ENCODE peak calls at places on chromosomes 6 and 20, in five cellular contexts. P is progenitor cell of endocrine pancreas, F is GM06990, K is WERI-Rb-1, Y is transverse colon. R is an unnamed sample.

GRCh38 chr20:48584391-48585249 is 243.2 kb downstream of the PREX1 start:
- DNase-seq in P (no peak), F (no peak), K (no peak), Y (peak), R (no peak)

GRCh38 chr6:117264487-117265424 is 602 bp upstream of the VGLL2 start:
- DNase-seq in P (no peak), F (peak), K (peak), Y (no peak), R (peak)

GRCh38 chr20:38155811-38156210 is 9.3 kb downstream of the TGM2 start:
- DNase-seq in P (no peak), F (no peak), K (no peak), Y (no peak), R (no peak)

GRCh38 chr6:163490826-163491577 is 76.5 kb downstream of the QKI start:
- DNase-seq in P (no peak), F (no peak), K (no peak), Y (peak), R (no peak)

GRCh38 chr6:167094436-167094819 is 28.5 kb upstream of the CCR6 start:
- DNase-seq in P (no peak), F (no peak), K (no peak), Y (no peak), R (no peak)

GRCh38 chr6:15618685-15619084 is 44.1 kb downstream of the DTNBP1 start:
- DNase-seq in P (no peak), F (no peak), K (no peak), Y (no peak), R (no peak)

GRCh38 chr20:43938932-43939761 is 24.5 kb downstream of the TOX2 start:
- DNase-seq in P (no peak), F (no peak), K (no peak), Y (peak), R (no peak)

GRCh38 chr6:155523821-155524238 is 68.2 kb upstream of the NOX3 start:
- DNase-seq in P (no peak), F (no peak), K (no peak), Y (no peak), R (no peak)

GRCh38 chr6:28589234-28589951 is 63.7 kb downstream of the GPX5 start:
- DNase-seq in P (peak), F (peak), K (no peak), Y (peak), R (peak)

GRCh38 chr6:87916446-87916845 is 131.2 kb upstream of the SPACA1 start:
- DNase-seq in P (no peak), F (no peak), K (no peak), Y (no peak), R (no peak)

GRCh38 chr6:72248621-72249020 is 362.3 kb downstream of the RIMS1 start:
- DNase-seq in P (no peak), F (no peak), K (no peak), Y (no peak), R (no peak)

GRCh38 chr6:72245565-72245964 is 359.2 kb downstream of the RIMS1 start:
- DNase-seq in P (no peak), F (no peak), K (no peak), Y (no peak), R (no peak)

GRCh38 chr6:72250664-72251063 is 364.3 kb downstream of the RIMS1 start:
- DNase-seq in P (no peak), F (no peak), K (no peak), Y (no peak), R (no peak)

DNA sequence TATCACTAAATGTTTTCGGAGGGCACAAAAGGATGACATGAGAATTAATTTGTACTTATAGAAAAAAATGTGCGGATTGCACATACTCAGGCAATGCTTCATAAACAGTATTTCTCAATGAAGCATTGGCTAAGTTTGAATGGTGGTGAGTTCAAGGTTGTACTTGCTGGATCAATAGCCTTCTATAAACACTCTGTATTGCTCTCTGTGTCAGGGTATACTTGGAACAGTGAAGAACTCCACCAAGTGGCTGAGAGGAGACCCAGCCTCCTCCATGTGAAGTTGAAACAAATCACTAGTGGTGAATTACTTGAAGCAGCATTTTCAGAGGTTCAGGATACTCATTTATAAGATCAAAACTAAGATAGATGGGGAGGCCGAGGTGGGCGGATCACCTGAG is 360.6 kb downstream of the RIMS1 start:
- DNase-seq in P (no peak), F (no peak), K (peak), Y (no peak), R (no peak)
- TF ChIP-seq CTCF in P (no peak), F (no peak), K (peak), Y (no peak), R (no peak)

GRCh38 chr6:1407499-1407990 is 18.2 kb downstream of the FOXF2 start:
- DNase-seq in P (no peak), F (no peak), K (no peak), Y (no peak), R (no peak)
- TF ChIP-seq CTCF in P (no peak), F (no peak), K (no peak), Y (no peak), R (no peak)

GRCh38 chr6:20837189-20837588 is 302.9 kb downstream of the CDKAL1 start:
- DNase-seq in P (no peak), F (no peak), K (no peak), Y (no peak), R (no peak)

GRCh38 chr6:20840675-20841074 is 306.4 kb downstream of the CDKAL1 start:
- DNase-seq in P (no peak), F (no peak), K (no peak), Y (no peak), R (no peak)

GRCh38 chr6:20838113-20838512 is 303.9 kb downstream of the CDKAL1 start:
- DNase-seq in P (no peak), F (no peak), K (no peak), Y (no peak), R (no peak)

GRCh38 chr6:20841806-20842205 is 307.5 kb downstream of the CDKAL1 start:
- DNase-seq in P (no peak), F (no peak), K (no peak), Y (no peak), R (no peak)

DNA sequence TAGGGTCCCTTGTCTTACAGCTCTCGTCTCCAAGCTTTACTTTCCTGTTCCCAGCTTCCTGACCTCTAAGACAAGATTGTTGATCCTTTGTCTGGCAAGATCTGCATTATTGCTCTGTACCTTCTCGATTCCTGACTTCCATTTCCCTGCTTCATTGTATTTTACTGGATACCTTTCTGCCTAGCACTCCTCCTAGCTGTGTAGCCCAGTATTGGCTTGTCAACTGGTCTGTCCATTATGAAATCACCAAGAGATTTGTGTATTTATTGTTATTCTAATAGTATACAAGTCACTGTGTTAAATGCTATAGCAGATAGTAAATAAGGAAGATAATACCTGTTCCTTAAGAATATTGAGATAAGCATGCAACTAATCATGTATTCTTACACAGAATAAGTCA is 305.4 kb downstream of the CDKAL1 start:
- DNase-seq in P (no peak), F (no peak), K (no peak), Y (no peak), R (no peak)
- TF ChIP-seq CTCF in P (no peak), F (no peak), K (peak), Y (no peak), R (no peak)

DNA sequence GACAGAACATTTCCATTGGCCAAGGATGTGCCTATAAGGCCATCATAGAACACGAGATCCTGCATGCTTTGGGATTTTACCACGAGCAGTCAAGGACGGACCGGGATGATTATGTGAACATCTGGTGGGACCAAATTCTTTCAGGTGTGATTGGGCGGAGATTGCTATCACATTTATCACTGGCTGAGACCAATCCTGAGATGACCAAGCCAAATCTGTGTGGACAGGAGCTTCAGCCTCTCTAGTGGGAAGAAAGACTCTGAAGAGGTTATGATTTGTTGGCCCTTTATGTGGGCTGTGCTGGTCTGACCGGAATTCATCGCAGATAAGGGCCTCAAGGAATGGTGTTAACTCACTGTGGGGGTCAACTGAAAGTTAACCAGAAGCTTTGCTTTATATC is 26.4 kb downstream of the MEP1A start:
- DNase-seq in P (no peak), F (no peak), K (no peak), Y (no peak), R (no peak)
- TF ChIP-seq CTCF in P (no peak), F (no peak), K (no peak), Y (no peak), R (no peak)

GRCh38 chr6:104936766-104937535 is 20.0 kb upstream of the LIN28B start:
- DNase-seq in P (no peak), F (no peak), K (no peak), Y (no peak), R (no peak)

GRCh38 chr6:104943781-104944180 is 13.1 kb upstream of the LIN28B start:
- DNase-seq in P (no peak), F (no peak), K (no peak), Y (no peak), R (no peak)

GRCh38 chr6:104941694-104942177 is 15.2 kb upstream of the LIN28B start:
- DNase-seq in P (no peak), F (no peak), K (no peak), Y (no peak), R (no peak)

GRCh38 chr6:104940238-104940880 is 16.5 kb upstream of the LIN28B start:
- DNase-seq in P (peak), F (no peak), K (peak), Y (no peak), R (peak)

DNA sequence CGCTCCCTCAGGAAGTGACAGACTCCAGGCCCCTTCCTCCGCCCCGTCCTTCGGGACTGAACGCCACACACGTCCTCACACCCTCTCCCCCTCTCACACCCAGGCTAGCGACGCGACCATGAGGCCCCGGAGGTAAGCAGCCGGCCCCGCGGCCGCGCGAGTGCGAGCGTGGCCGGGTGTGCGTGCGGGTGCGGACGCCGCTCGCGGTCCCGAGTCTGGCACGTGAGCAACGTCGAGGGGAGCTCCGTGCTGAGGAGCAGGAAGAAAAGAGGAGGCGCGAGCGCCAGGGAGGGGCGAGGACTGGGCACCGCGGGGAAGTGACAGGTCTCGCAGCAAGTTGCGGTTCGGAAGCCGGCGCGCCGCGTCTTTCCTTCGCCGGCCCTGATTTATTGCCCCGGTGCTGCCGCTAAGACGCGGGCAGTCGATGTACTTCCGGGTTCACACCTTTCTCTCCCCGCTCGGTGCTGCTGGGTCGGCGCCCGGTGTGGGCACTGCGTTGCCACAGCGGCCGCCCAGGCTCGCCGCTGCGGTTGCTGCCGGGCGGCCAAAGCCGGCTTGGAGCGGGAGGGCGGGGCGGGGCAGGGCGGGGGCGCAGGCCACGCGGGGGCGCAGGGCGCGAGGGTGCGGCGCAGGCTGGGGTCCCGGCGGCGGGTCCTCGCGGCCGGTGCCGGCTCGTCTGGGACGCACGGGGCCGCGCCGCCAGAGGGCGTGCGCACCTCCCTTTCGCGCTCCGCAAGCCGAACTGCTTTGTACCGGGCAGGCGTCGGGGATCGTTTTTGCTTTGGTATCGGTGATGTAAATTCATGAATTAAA is 15.8 kb upstream of the LIN28B start:
- DNase-seq in P (peak), F (peak), K (peak), Y (no peak), R (peak)
- TF ChIP-seq CTCF in P (peak), F (no peak), K (peak), Y (peak), R (peak)

R was measured in glutamatergic neuron.